ENCODE peak calls at places on chromosome 18, in four cellular contexts. J is kidney, U is tibial artery, E is PC-3. P is an unnamed sample. For H3K4me1, the result is how much of the 10 kb centered on the place peaks cover.

GRCh38 chr18:3088044-3088443 is 75.1 kb upstream of the LPIN2 start:
- DNase-seq in J (no peak), E (no peak), U (no peak), P (no peak)

GRCh38 chr18:59980052-59980668 is 80.4 kb downstream of the PMAIP1 start:
- DNase-seq in E (no peak), J (no peak), U (no peak), P (no peak)

GRCh38 chr18:27847412-27847811 is 329.5 kb downstream of the CDH2 start:
- DNase-seq in E (peak), U (no peak), J (no peak), P (no peak)

GRCh38 chr18:62578980-62579511 is 56.2 kb downstream of the ZCCHC2 start:
- DNase-seq in U (no peak), J (no peak), E (no peak), P (no peak)

GRCh38 chr18:22182884-22183610 is 13.7 kb downstream of the GATA6 start:
- DNase-seq in E (peak), J (no peak), U (no peak), P (no peak)

GRCh38 chr18:64276736-64277135 is 127.8 kb upstream of the LINC00305 start:
- DNase-seq in E (no peak), U (no peak), J (no peak), P (no peak)

GRCh38 chr18:55838841-55839240 is 250.8 kb upstream of the TCF4 start:
- DNase-seq in E (peak), U (no peak), J (no peak), P (no peak)

GRCh38 chr18:36189486-36189885 is 2.2 kb downstream of the MOCOS start:
- DNase-seq in U (no peak), E (no peak), J (no peak), P (no peak)

GRCh38 chr18:37641573-37641972 is 76.0 kb upstream of the CELF4 start:
- DNase-seq in J (no peak), E (no peak), U (no peak), P (no peak)

GRCh38 chr18:59268722-59269562 is 4.3 kb downstream of the RAX start:
- DNase-seq in U (no peak), J (peak), E (peak), P (no peak)

GRCh38 chr18:29749699-29750098 is 1292.8 kb downstream of the DSC3 start:
- DNase-seq in U (no peak), E (peak), J (no peak), P (no peak)

GRCh38 chr18:32328379-32328778 is 138.5 kb downstream of the MEP1B start:
- DNase-seq in U (no peak), E (peak), J (no peak), P (no peak)

GRCh38 chr18:36354989-36355388 is 57.5 kb downstream of the FHOD3 start:
- DNase-seq in E (peak), J (no peak), U (no peak), P (peak)

GRCh38 chr18:31697351-31698298 is 13.2 kb upstream of the B4GALT6 start:
- DNase-seq in J (no peak), U (no peak), E (no peak), P (no peak)

GRCh38 chr18:9147440-9148238 is 11.1 kb downstream of the ANKRD12 start:
- DNase-seq in U (no peak), J (no peak), E (peak), P (no peak)

GRCh38 chr18:62199629-62200028 is 12.6 kb downstream of the RELCH start:
- DNase-seq in J (no peak), E (no peak), U (no peak), P (no peak)

GRCh38 chr18:52190195-52190594 is 149.8 kb upstream of the DCC start:
- DNase-seq in J (no peak), E (no peak), U (no peak), P (no peak)

GRCh38 chr18:58527116-58528010 is 101.5 kb downstream of the ALPK2 start:
- DNase-seq in J (no peak), U (no peak), E (no peak), P (no peak)

GRCh38 chr18:24942144-24942543 is 409.8 kb downstream of the ZNF521 start:
- DNase-seq in J (no peak), E (peak), U (no peak), P (no peak)

GRCh38 chr18:54090856-54091255 is 133.6 kb downstream of the MBD2 start:
- DNase-seq in U (no peak), E (no peak), J (no peak), P (no peak)

GRCh38 chr18:11121426-11121825 is 27.9 kb downstream of the PIEZO2 start:
- DNase-seq in U (no peak), J (no peak), E (no peak), P (no peak)

GRCh38 chr18:5962362-5962761 is 67.0 kb upstream of the TMEM200C start:
- DNase-seq in E (no peak), U (no peak), J (no peak), P (no peak)

GRCh38 chr18:58755304-58756010 is 84.2 kb downstream of the MALT1 start:
- DNase-seq in U (no peak), E (no peak), J (no peak), P (no peak)

DNA sequence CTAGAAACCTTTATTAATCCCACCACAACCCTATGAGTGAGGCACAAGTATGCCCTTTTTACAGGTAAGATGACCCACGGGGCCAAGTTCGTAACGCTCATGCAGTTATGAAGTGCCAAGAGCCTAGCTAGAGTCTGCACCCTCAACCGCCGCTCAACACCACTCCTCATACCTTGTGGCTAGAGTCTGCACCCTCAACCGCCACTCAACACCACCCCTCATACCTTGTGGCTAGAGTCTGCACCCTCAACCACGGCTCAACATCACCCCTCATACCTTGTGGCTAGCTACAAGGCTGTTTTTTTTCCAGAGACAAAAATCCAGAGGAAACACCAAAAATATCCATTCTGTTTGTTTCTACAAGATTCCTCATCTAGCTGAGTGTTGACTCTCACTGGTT is 4.6 kb downstream of the TXNL4A start:
- DNase-seq in J (no peak), E (no peak), U (no peak), P (no peak)
- H3K4me1 ChIP-seq in J (under half), E (under half), U (under half), P (under half)

GRCh38 chr18:76992226-76993084 is 140.1 kb downstream of the MBP start:
- DNase-seq in J (no peak), U (no peak), E (no peak), P (no peak)

GRCh38 chr18:76988827-76989646 is 143.5 kb downstream of the MBP start:
- DNase-seq in J (no peak), E (no peak), U (no peak), P (no peak)

GRCh38 chr18:76993085-76993382 is 139.5 kb downstream of the MBP start:
- DNase-seq in J (no peak), U (no peak), E (no peak), P (no peak)

GRCh38 chr18:76989647-76990190 is 142.9 kb downstream of the MBP start:
- DNase-seq in E (no peak), U (no peak), J (no peak), P (peak)

GRCh38 chr18:76991021-76991688 is 141.4 kb downstream of the MBP start:
- DNase-seq in J (no peak), E (no peak), U (no peak), P (no peak)
- H3K27ac ChIP-seq in J (no peak), E (no peak), U (no peak), P (no peak)

DNA sequence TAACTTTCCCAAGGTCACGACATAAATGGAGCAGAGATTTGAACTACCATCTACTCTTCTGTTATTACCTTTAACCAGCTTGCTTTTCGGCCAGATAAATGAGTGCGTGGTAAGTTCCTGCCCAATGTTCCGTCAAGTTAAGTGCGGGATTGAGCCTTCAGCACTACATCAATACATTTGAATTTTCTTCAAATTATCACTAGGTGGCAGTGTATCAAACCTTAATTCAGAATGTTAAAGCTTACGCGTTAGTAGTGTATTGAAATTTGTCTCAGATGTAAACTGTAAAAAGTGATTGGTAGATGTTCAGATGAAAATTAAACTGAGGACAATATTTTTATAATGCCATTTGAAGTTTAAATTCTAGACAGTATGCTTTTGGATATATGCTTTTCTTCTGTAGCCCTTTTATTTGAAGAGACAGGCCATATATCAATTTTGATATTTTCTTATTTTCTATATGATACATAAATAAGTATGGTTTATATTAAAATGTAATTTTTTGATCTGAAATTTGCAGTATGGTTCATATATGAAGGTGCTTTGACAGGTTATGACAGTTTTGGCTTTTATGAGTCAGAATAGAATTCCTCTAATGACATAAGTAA is 681.3 kb downstream of the ADCYAP1 start:
- DNase-seq in E (peak), U (no peak), J (no peak), P (no peak)
- TF ChIP-seq CTCF in E (peak), U (peak), J (peak), P (peak)

DNA sequence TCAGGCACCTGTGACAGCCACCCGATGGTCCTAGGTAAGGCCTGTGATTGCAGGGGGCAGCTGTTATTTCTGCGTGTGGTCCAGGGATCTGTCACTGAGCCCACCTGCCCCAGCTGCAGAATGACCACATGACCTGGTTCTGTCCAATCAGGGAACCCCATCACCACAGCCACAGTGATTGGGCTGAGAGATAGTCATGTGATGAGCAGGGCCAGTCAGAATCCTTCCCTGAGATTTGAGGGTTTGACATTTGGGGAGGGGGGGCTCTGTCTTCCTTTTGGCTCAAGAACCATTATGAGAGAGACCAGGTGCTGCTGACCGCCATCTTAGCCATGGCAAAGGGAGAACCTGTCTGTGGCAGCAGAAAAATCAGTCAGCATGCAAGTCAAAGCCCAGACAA is 147.2 kb downstream of the SMAD7 start:
- DNase-seq in U (peak), E (no peak), J (no peak), P (no peak)
- H3K4me1 ChIP-seq in U (half or more), E (under half), J (under half), P (under half)

DNA sequence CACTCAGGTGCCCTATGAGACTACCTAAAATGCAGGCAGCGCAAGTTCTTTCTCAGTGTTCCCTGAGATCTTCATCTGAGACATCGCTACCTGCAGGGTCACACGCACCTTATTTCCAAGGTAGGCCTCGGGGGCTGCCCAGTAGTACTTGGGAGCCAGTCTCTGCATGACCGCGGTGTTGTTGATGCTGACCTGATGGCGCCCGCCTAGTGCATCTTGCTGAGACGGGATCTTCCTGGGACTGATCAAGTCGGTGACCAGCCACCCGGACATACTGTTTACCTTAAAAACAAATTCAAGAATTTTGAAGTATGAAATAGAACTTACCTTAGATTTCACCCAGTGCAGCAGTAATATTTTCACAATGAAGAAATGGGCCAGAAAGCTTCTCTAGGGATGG is 80.1 kb downstream of the LAMA1 start:
- DNase-seq in J (no peak), E (no peak), U (no peak), P (no peak)
- H3K27ac ChIP-seq in J (no peak), E (no peak), U (no peak), P (no peak)

GRCh38 chr18:26566874-26567273 is 18.5 kb upstream of the KCTD1 start:
- DNase-seq in E (no peak), J (no peak), U (no peak), P (no peak)
- TF ChIP-seq CTCF in E (no peak), J (no peak), U (no peak), P (no peak)

GRCh38 chr18:74281639-74282358 is 10.0 kb downstream of the CYB5A start:
- DNase-seq in J (no peak), U (no peak), E (no peak), P (no peak)
- H3K4me1 ChIP-seq in J (half or more), U (under half), E (under half), P (under half)

GRCh38 chr18:65906621-65907034 is 155.8 kb downstream of the CDH7 start:
- DNase-seq in E (peak), U (no peak), J (no peak), P (no peak)

GRCh38 chr18:65901522-65901921 is 150.7 kb downstream of the CDH7 start:
- DNase-seq in J (no peak), E (peak), U (no peak), P (no peak)

DNA sequence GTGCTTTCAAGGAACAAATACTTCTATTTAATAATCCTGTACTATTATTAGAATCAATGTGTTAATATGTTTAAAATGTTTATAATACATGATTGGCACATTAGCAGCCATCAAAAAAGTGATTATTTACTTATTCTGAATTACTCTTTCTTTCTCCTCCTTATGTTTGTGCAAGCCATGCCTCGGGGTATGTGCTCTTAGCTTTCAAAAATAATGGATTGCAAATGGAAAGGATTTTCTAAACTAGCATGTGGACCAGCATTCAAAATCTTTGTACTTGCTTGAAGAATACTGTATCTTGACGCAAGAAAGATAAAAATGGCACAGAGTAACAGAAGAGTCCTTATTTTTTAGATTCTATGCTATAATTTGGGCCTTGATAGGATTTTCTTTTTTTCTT is 156.5 kb downstream of the CDH7 start:
- DNase-seq in J (no peak), U (no peak), E (no peak), P (no peak)
- H3K27ac ChIP-seq in J (no peak), U (no peak), E (peak), P (no peak)

P was measured in psoas muscle.